ENCODE peak calls at places on chromosomes 4 and X, in ten cellular contexts. H is heart right ventricle, Y is hepatocyte, T is PC-3, U is thyroid gland, P is uterus, J is GM12878, A is H9, E is fibroblast of lung, Q is cardiac muscle cell. X is an unnamed sample. For H3K4me1, the result is how much of the 10 kb centered on the place peaks cover.

GRCh38 chr4:109123952-109124351 is 178.5 kb downstream of the COL25A1 start:
- DNase-seq in H (no peak), Y (no peak), T (no peak), U (no peak), P (no peak), J (no peak), A (no peak), E (no peak), Q (no peak), X (no peak)

GRCh38 chr4:124936427-124936826 is 223.9 kb upstream of the ANKRD50 start:
- DNase-seq in H (peak), Y (no peak), T (no peak), U (peak), P (no peak), J (no peak), A (no peak), E (peak), Q (peak), X (no peak)

GRCh38 chr4:185217390-185217985 is 8.1 kb downstream of the SNX25 start:
- DNase-seq in H (no peak), Y (no peak), T (no peak), U (no peak), P (no peak), J (no peak), A (no peak), E (no peak), Q (peak), X (no peak)

GRCh38 chr4:848803-849477 is 23.0 kb upstream of the CPLX1 start:
- DNase-seq in H (no peak), Y (no peak), T (no peak), U (no peak), P (no peak), J (no peak), A (no peak), E (no peak), Q (no peak), X (peak)

GRCh38 chrX:132933170-132933569 is 25.3 kb downstream of the HS6ST2 start:
- DNase-seq in H (no peak), Y (no peak), T (no peak), U (no peak), P (no peak), J (no peak), A (no peak), E (no peak), Q (no peak), X (no peak)

GRCh38 chr4:95548738-95549245 is at the start of gene UNC5C:
- DNase-seq in H (peak), Y (peak), T (no peak), U (peak), P (peak), J (no peak), A (peak), E (peak), Q (peak), X (no peak)

GRCh38 chr4:85821688-85822087 is 346.7 kb downstream of the ARHGAP24 start:
- DNase-seq in H (no peak), Y (no peak), T (no peak), U (no peak), P (no peak), J (no peak), A (no peak), E (no peak), Q (no peak), X (no peak)

GRCh38 chr4:374298-375160 is 36.9 kb downstream of the ZNF141 start:
- DNase-seq in H (no peak), Y (no peak), T (no peak), U (no peak), P (no peak), J (no peak), A (no peak), E (no peak), Q (no peak), X (no peak)

GRCh38 chrX:148540114-148540513 is 39.7 kb downstream of the AFF2 start:
- DNase-seq in H (no peak), Y (no peak), T (no peak), U (no peak), P (no peak), J (no peak), A (no peak), E (no peak), Q (no peak), X (no peak)
- H3K4me1 ChIP-seq in H (under half), Y (under half), T (under half), U (under half), P (under half), J (under half), A (under half), E (under half), Q (under half), X (under half)

GRCh38 chr4:127601029-127601428 is 31.7 kb upstream of the INTU start:
- DNase-seq in H (no peak), Y (no peak), T (peak), U (no peak), P (no peak), J (no peak), A (no peak), E (peak), Q (peak), X (no peak)
- TF ChIP-seq CTCF in H (no peak), Y (peak), T (peak), U (no peak), P (no peak), J (no peak), A (no peak), E (peak), Q (peak), X (peak)

GRCh38 chr4:48203819-48204218 is 65.8 kb downstream of the TEC start:
- DNase-seq in H (no peak), Y (no peak), T (no peak), U (no peak), P (no peak), J (no peak), A (no peak), E (no peak), Q (no peak), X (no peak)

DNA sequence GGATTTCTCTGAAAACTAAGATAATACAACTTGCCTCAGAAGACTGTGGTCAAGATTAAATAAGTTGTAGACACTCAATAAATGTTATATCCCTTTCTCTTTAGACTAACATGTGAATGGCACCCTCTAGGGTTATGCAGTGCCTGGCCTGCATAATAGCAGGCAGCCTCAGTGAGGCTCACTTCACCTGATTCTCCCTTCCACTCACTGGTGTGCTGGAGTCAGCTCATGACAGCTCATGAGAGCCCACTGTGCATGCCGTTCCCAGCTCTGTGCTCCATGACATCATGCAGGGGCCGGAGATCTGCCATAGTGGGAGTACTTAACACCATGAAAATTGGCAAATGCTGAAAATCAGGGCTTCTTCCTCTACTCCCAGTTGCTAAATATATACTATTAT is 64.5 kb downstream of the TEC start:
- DNase-seq in H (no peak), Y (no peak), T (no peak), U (no peak), P (no peak), J (no peak), A (no peak), E (no peak), Q (peak), X (no peak)
- H3K27ac ChIP-seq in H (no peak), Y (no peak), T (no peak), U (no peak), P (no peak), J (peak), A (no peak), E (no peak), Q (no peak), X (no peak)

GRCh38 chr4:8227771-8228318 is 28.8 kb downstream of the SH3TC1 start:
- DNase-seq in H (no peak), Y (no peak), T (no peak), U (no peak), P (no peak), J (no peak), A (no peak), E (no peak), Q (no peak), X (no peak)

GRCh38 chr4:8230033-8230432 is 30.9 kb downstream of the SH3TC1 start:
- DNase-seq in H (no peak), Y (no peak), T (no peak), U (no peak), P (no peak), J (no peak), A (no peak), E (no peak), Q (no peak), X (no peak)

GRCh38 chr4:8227201-8227770 is 28.2 kb downstream of the SH3TC1 start:
- DNase-seq in H (no peak), Y (no peak), T (no peak), U (no peak), P (no peak), J (no peak), A (no peak), E (no peak), Q (no peak), X (no peak)

GRCh38 chr4:8229341-8229975 is 30.4 kb downstream of the SH3TC1 start:
- DNase-seq in H (no peak), Y (no peak), T (no peak), U (no peak), P (no peak), J (no peak), A (no peak), E (no peak), Q (no peak), X (no peak)

GRCh38 chr4:8228319-8229250 is 29.5 kb downstream of the SH3TC1 start:
- DNase-seq in H (peak), Y (peak), T (peak), U (peak), P (peak), J (peak), A (no peak), E (peak), Q (peak), X (no peak)
- H3K4me1 ChIP-seq in H (under half), Y (under half), T (under half), U (under half), P (under half), J (under half), A (under half), E (under half), Q (under half), X (under half)

DNA sequence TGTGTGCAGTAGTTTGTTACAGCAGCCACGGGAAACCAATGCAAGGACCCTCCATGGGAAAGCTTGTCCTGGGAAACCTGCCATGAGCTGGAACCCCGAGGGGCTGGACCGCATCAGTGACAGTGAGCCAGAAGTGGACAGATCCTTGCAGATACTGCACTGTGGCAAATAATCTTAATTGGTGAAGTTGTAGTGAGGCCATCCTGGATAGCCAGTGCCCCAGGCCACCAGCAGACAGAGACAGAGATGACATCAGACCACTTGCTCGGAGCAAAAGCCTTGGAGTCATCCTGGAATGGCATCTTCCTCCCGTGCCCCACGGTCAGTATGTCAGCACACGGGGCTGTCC is 35.2 kb upstream of the SORCS2 start:
- DNase-seq in H (no peak), Y (no peak), T (no peak), U (no peak), P (no peak), J (no peak), A (no peak), E (no peak), Q (no peak), X (no peak)
- TF ChIP-seq CTCF in H (no peak), Y (no peak), T (no peak), U (no peak), P (no peak), J (no peak), A (peak), E (no peak), Q (no peak), X (no peak)

GRCh38 chr4:81465668-81466357 is 5.9 kb downstream of the RASGEF1B start:
- DNase-seq in H (no peak), Y (no peak), T (no peak), U (no peak), P (no peak), J (no peak), A (no peak), E (no peak), Q (no peak), X (no peak)
- H3K27ac ChIP-seq in H (no peak), Y (peak), T (no peak), U (no peak), P (no peak), J (no peak), A (no peak), E (no peak), Q (no peak), X (no peak)

GRCh38 chr4:74926007-74926406 is 6.9 kb upstream of the PARM1 start:
- DNase-seq in H (no peak), Y (no peak), T (no peak), U (no peak), P (no peak), J (no peak), A (no peak), E (no peak), Q (no peak), X (no peak)

GRCh38 chr4:74921490-74921889 is 11.4 kb upstream of the PARM1 start:
- DNase-seq in H (no peak), Y (no peak), T (no peak), U (no peak), P (no peak), J (no peak), A (no peak), E (no peak), Q (no peak), X (no peak)

GRCh38 chr4:74919783-74920182 is 13.1 kb upstream of the PARM1 start:
- DNase-seq in H (no peak), Y (no peak), T (no peak), U (no peak), P (no peak), J (no peak), A (no peak), E (no peak), Q (no peak), X (no peak)

DNA sequence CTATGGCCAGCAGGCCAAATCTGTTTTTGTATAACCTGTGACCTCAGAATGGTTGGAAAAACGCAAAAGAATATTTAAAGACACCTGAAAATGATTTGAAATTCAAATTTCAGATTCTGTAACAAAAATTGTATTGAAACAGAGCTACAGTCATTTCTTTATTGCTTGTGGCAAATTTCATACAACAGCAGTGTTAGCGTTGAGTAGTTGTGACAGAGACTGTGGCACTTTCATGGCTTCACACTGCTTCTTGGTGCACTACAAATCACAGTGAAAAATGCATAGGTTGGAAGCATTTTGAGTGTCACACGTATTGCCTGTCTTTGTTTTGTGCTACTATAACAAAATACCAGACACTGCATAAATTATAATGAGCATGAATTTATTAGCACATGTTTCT is 12.2 kb upstream of the PARM1 start:
- DNase-seq in H (no peak), Y (no peak), T (no peak), U (no peak), P (no peak), J (no peak), A (no peak), E (no peak), Q (no peak), X (no peak)
- H3K4me1 ChIP-seq in H (under half), Y (under half), T (under half), U (under half), P (under half), J (under half), A (under half), E (under half), Q (under half), X (under half)

GRCh38 chr4:26820346-26820745 is 40.3 kb upstream of the STIM2 start:
- DNase-seq in H (no peak), Y (no peak), T (no peak), U (no peak), P (no peak), J (no peak), A (no peak), E (no peak), Q (no peak), X (no peak)

GRCh38 chr4:26815686-26816085 is 45.0 kb upstream of the STIM2 start:
- DNase-seq in H (no peak), Y (no peak), T (no peak), U (no peak), P (no peak), J (no peak), A (no peak), E (no peak), Q (no peak), X (no peak)

GRCh38 chr4:26819478-26819877 is 41.2 kb upstream of the STIM2 start:
- DNase-seq in H (no peak), Y (no peak), T (no peak), U (no peak), P (no peak), J (no peak), A (no peak), E (no peak), Q (no peak), X (no peak)

GRCh38 chr4:26821677-26822503 is 38.8 kb upstream of the STIM2 start:
- DNase-seq in H (no peak), Y (peak), T (peak), U (no peak), P (no peak), J (no peak), A (no peak), E (no peak), Q (no peak), X (no peak)

DNA sequence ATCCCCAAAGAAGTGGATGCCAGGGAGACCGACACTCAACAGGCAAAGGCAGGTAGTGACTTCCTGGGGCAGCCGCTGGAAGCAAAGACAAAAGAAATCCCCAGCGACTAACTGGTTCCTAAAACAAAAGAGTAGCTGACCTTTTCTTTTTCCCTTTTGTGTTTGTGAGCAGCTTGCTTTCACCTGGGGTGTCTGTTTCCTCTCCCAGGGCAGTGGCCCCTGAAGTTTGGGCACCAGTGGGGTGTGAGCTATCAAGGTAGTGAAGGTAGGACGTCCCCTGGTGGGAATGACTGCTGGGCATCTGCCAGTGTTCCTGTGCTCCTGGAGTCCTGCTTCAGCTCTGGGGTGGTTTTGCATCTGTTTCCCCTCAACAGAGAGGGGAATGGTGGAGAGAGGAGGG is 41.6 kb upstream of the STIM2 start:
- DNase-seq in H (no peak), Y (no peak), T (no peak), U (no peak), P (no peak), J (no peak), A (peak), E (no peak), Q (no peak), X (no peak)
- TF ChIP-seq CTCF in H (no peak), Y (no peak), T (no peak), U (no peak), P (no peak), J (no peak), A (no peak), E (no peak), Q (no peak), X (no peak)

X was measured in RWPE2.